ENCODE peak calls at places on chromosomes 16 and 17, in seven cellular contexts. X, S, F, L, A, R and M are unnamed samples.

GRCh38 chr16:53052519-53053501 is at the start of gene CHD9NB:
- DNase-seq in A (peak), R (no peak), S (no peak), F (peak), X (peak), L (peak), M (no peak)

GRCh38 chr16:9012848-9013507 is 49.3 kb upstream of the USP7 start:
- DNase-seq in S (no peak), F (peak), L (no peak), X (no peak), A (no peak), R (peak), M (peak)

GRCh38 chr16:1580256-1580655 is 31.6 kb downstream of the IFT140 start:
- DNase-seq in L (no peak), R (peak), F (no peak), A (no peak), X (no peak), S (no peak), M (no peak)

GRCh38 chr17:50461550-50462132 is 7.0 kb downstream of the CHAD start:
- DNase-seq in S (peak), X (no peak), L (no peak), A (no peak), F (no peak), R (no peak), M (no peak)

GRCh38 chr17:1474402-1475189 is 17.9 kb downstream of the MYO1C start:
- DNase-seq in F (no peak), L (no peak), X (no peak), S (no peak), R (no peak), A (no peak), M (peak)

GRCh38 chr17:47650525-47651522 is 1.1 kb downstream of the KPNB1 start:
- DNase-seq in L (peak), R (peak), A (peak), X (peak), F (peak), S (peak), M (peak)

GRCh38 chr16:53022374-53022773 is 30.3 kb downstream of the CHD9NB start:
- DNase-seq in F (peak), S (no peak), L (no peak), A (no peak), R (peak), X (peak), M (peak)

GRCh38 chr17:27540300-27541105 is 84.3 kb downstream of the KSR1 start:
- DNase-seq in F (peak), X (peak), R (no peak), S (peak), A (peak), L (peak), M (no peak)

GRCh38 chr17:48510761-48511604 is 19.8 kb downstream of the HOXB1 start:
- DNase-seq in L (no peak), S (no peak), A (no peak), F (no peak), R (no peak), X (no peak), M (no peak)

GRCh38 chr17:80892019-80892855 is 99.4 kb upstream of the CHMP6 start:
- DNase-seq in A (peak), F (no peak), L (peak), R (no peak), X (peak), S (peak), M (no peak)

GRCh38 chr16:69494993-69495392 is 70.6 kb downstream of the CYB5B start:
- DNase-seq in X (no peak), R (peak), A (no peak), L (no peak), F (peak), S (no peak), M (no peak)
- TF ChIP-seq CTCF in X (no peak), R (peak), A (peak), L (peak), F (peak), S (no peak), M (peak)

GRCh38 chr16:5873221-5873620 is 775.6 kb upstream of the EEF2KMT start:
- DNase-seq in X (no peak), F (no peak), L (no peak), A (no peak), S (no peak), R (no peak), M (no peak)

GRCh38 chr16:5870886-5871715 is 773.5 kb upstream of the EEF2KMT start:
- DNase-seq in A (no peak), S (no peak), F (no peak), L (no peak), X (no peak), R (no peak), M (no peak)

GRCh38 chr16:5875416-5875815 is 777.8 kb upstream of the EEF2KMT start:
- DNase-seq in R (no peak), X (no peak), F (no peak), A (no peak), S (no peak), L (no peak), M (no peak)

DNA sequence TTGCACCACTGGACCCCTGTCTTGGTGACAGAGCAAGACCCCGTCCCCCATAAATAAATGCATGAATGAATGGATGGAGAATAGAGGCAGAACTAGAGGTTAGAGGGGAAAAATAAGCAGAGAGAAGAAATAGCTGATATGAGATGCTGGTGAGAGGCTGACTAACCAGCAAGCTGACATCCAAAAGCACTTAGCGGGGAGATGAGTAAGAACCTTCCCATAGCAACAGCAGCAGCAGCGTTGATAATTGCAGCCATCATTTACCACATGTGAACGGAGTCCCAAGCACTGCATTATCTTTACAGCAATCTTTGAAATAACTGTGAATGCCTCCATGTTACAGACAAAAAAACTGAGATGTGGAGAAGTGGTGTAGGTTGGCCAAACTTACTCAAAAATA is 777.3 kb upstream of the EEF2KMT start:
- DNase-seq in X (no peak), F (no peak), R (no peak), A (no peak), L (no peak), S (no peak), M (no peak)
- TF ChIP-seq CTCF in X (no peak), F (no peak), R (no peak), A (no peak), L (no peak), S (no peak), M (no peak)

GRCh38 chr17:45396496-45397205 is 36.0 kb downstream of the ARHGAP27 start:
- DNase-seq in F (no peak), S (peak), L (no peak), R (no peak), A (no peak), X (no peak), M (no peak)

GRCh38 chr17:45395569-45396415 is 36.9 kb downstream of the ARHGAP27 start:
- DNase-seq in R (no peak), S (peak), A (no peak), X (no peak), L (no peak), F (no peak), M (no peak)

GRCh38 chr17:45394913-45395568 is 37.6 kb downstream of the ARHGAP27 start:
- DNase-seq in R (peak), L (no peak), A (peak), F (peak), S (peak), X (peak), M (peak)

GRCh38 chr17:45397796-45398195 is 34.9 kb downstream of the ARHGAP27 start:
- DNase-seq in L (no peak), X (no peak), A (no peak), F (no peak), R (no peak), S (no peak), M (no peak)

DNA sequence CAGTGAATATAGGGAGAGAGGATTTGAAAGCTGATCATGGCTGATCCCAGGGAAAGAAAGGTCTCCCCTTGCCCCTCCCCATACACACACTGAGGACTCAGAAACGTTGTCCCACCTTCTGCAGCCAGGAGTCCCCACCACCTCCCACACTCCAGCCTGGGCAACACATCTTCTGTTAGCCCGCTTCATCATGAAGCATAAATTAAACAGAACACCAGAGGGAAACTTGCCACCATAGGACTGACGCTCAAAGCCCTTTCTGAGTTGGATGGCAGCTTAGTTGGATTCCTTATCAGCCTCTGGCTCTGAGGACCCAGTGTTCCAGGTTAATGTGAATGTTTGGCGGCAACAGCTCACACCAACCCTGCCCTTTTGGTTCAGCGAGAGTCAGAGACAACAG is 33.9 kb downstream of the ARHGAP27 start:
- DNase-seq in A (no peak), R (no peak), X (no peak), L (no peak), S (no peak), F (no peak), M (no peak)
- TF ChIP-seq CTCF in A (no peak), R (no peak), X (no peak), L (no peak), S (no peak), F (peak), M (no peak)

GRCh38 chr16:14444979-14445810 is 184.9 kb downstream of the PARN start:
- DNase-seq in R (no peak), F (no peak), X (no peak), L (no peak), A (no peak), S (no peak), M (no peak)
- TF ChIP-seq CTCF in R (no peak), F (no peak), X (no peak), L (no peak), A (no peak), S (no peak), M (no peak)

DNA sequence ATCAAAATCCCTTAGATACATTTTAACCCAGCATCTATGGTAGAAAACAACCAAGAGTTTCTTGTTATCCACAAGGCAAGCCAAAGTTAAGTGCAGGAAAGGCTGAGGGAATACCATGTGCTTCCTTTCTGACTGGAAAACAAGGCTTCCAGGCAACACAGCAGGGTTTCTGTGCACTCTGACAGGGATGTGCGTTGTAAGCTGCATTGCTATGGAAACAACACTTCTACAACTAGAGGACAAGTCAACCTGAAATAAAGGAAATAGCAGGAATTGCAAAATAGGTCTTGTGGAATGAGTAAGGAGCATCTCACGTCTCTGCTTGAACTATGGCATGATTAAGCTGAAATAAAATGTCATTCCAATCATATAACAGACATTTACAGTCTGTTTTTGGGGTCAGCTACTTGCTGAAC is 55.3 kb downstream of the CFDP1 start:
- DNase-seq in L (no peak), A (peak), S (no peak), F (peak), X (peak), R (peak), M (no peak)
- TF ChIP-seq CTCF in L (no peak), A (no peak), S (no peak), F (no peak), X (no peak), R (no peak), M (no peak)

DNA sequence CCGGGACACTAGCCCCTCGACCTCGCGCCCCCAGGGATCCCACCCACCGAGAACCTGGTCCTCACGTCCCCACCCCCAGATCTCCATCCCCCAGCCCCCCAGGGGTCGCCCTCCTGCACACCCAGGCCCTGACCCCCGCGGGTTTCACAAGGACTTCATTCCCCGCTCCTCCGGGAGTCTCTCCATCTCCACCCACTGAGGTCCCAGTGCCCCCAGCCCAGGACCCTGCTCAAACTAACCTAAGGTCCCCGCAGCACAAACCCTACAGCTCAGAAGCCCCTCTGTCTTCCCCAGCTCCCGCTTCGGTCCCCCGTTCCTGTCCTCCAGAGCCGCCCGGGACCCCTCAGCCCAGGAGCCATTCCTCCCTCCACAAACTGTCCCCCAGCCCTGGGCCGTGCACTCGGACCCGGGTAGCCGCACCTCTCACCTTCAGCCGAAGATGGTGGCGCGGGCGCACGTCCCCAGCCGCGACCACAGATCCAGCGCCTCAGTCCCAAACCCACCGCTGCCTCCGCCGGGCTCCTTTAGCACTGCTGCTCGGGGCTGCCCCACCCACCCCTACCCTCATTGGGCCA is at the start of gene MYH10:
- DNase-seq in S (peak), A (no peak), R (no peak), L (no peak), X (no peak), F (no peak), M (no peak)
- TF ChIP-seq CTCF in S (no peak), A (peak), R (no peak), L (no peak), X (peak), F (peak), M (no peak)

GRCh38 chr17:42096360-42097111 is 1.7 kb downstream of the ZNF385C start:
- DNase-seq in L (no peak), A (no peak), S (no peak), R (no peak), F (peak), X (no peak), M (no peak)

GRCh38 chr17:42094375-42095069 is 3.8 kb downstream of the ZNF385C start:
- DNase-seq in L (no peak), A (no peak), X (no peak), R (no peak), S (no peak), F (no peak), M (no peak)

GRCh38 chr17:42101513-42102292 is 3.4 kb upstream of the ZNF385C start:
- DNase-seq in L (peak), A (no peak), X (peak), F (peak), R (peak), S (peak), M (peak)

GRCh38 chr17:42097691-42098661 is at the start of gene ZNF385C:
- DNase-seq in F (peak), X (peak), A (no peak), L (no peak), R (peak), S (no peak), M (peak)

DNA sequence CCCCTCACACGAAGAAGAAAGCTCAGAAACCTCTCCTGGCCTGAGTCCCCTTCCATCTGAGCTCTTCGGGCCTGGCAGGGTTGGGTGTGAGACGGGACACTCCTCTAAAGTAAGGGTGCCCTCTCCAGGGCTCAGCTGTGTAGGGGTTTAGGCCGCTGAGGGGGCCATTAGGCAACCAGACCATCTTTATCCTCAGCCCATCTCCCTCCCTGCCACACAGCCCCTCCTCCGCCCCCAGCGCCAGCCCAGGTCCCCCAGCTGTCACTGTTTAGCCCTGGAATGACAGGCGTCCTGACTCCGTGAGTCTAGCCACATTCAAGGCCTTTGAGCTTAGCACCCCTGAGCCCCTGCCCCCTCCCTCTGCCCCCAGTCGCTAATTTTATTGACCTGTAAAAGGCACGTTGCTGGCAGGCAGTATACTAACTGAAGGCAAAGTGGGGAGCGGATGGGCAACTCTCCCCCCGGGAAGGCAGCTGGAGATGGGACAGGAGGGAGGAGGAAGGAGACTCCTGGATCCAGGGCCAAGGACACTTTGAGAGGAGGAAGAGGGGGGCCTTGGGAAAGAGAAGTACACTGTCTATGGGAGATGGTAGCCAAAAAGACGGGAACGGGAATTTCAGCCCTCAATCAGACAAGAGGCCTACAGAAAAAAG is 600 bp upstream of the ZNF385C start:
- DNase-seq in A (no peak), L (no peak), S (no peak), R (no peak), F (peak), X (no peak), M (peak)
- TF ChIP-seq CTCF in A (no peak), L (no peak), S (no peak), R (no peak), F (no peak), X (no peak), M (no peak)